ENCODE peak calls at places on chromosomes 1 and 21, in nine cellular contexts. One of them, this sample, is unnamed.

GRCh38 chr1:20666804-20667203 is 5.6 kb upstream of the DDOST start:
- DNase-seq in GM04504: no peak
- DNase-seq in Right ventricle myocardium superior: no peak
- DNase-seq in T-helper 9 cell: no peak
- DNase-seq in pancreas: no peak
- DNase-seq in brain microvascular endothelial cell: no peak
- DNase-seq in stimulated activated naive CD8-positive, alpha-beta T cell treated with anti-CD3 and anti-CD28 coated beads, Interleukin-15, amount 100 ng/mL, for 72 hours: no peak
- DNase-seq in hippocampal formation: no peak
- DNase-seq in Calu3: no peak
- DNase-seq in this sample: peak; percentile 64

GRCh38 chr1:224427346-224427745 is 7.3 kb downstream of the WDR26 start:
- DNase-seq in GM04504: peak; percentile 38
- DNase-seq in Right ventricle myocardium superior: no peak
- DNase-seq in T-helper 9 cell: no peak
- DNase-seq in pancreas: no peak
- DNase-seq in brain microvascular endothelial cell: peak; percentile 69
- DNase-seq in stimulated activated naive CD8-positive, alpha-beta T cell treated with anti-CD3 and anti-CD28 coated beads, Interleukin-15, amount 100 ng/mL, for 72 hours: no peak
- DNase-seq in hippocampal formation: no peak
- DNase-seq in Calu3: no peak
- DNase-seq in this sample: no peak

GRCh38 chr1:226938903-226939438 is 1.1 kb upstream of the COQ8A start:
- DNase-seq in GM04504: peak; percentile 32
- DNase-seq in Right ventricle myocardium superior: no peak
- DNase-seq in T-helper 9 cell: no peak
- DNase-seq in pancreas: no peak
- DNase-seq in brain microvascular endothelial cell: peak; percentile 16
- DNase-seq in stimulated activated naive CD8-positive, alpha-beta T cell treated with anti-CD3 and anti-CD28 coated beads, Interleukin-15, amount 100 ng/mL, for 72 hours: no peak
- DNase-seq in hippocampal formation: no peak
- DNase-seq in Calu3: no peak
- DNase-seq in this sample: peak; percentile 35

GRCh38 chr1:3124246-3124645 is 55.2 kb downstream of the PRDM16 start:
- DNase-seq in GM04504: no peak
- DNase-seq in Right ventricle myocardium superior: no peak
- DNase-seq in T-helper 9 cell: no peak
- DNase-seq in pancreas: no peak
- DNase-seq in brain microvascular endothelial cell: no peak
- DNase-seq in stimulated activated naive CD8-positive, alpha-beta T cell treated with anti-CD3 and anti-CD28 coated beads, Interleukin-15, amount 100 ng/mL, for 72 hours: no peak
- DNase-seq in hippocampal formation: no peak
- DNase-seq in Calu3: no peak
- DNase-seq in this sample: no peak

GRCh38 chr1:8004113-8004802 is 21.9 kb downstream of the ERRFI1 start:
- DNase-seq in GM04504: no peak
- DNase-seq in Right ventricle myocardium superior: no peak
- DNase-seq in T-helper 9 cell: no peak
- DNase-seq in pancreas: no peak
- DNase-seq in brain microvascular endothelial cell: no peak
- DNase-seq in stimulated activated naive CD8-positive, alpha-beta T cell treated with anti-CD3 and anti-CD28 coated beads, Interleukin-15, amount 100 ng/mL, for 72 hours: no peak
- DNase-seq in hippocampal formation: peak; percentile 54
- DNase-seq in Calu3: no peak
- DNase-seq in this sample: no peak

GRCh38 chr1:44808063-44808937 is at the start of gene BTBD19:
- DNase-seq in GM04504: peak; percentile 86
- DNase-seq in Right ventricle myocardium superior: peak; percentile 92
- DNase-seq in T-helper 9 cell: peak; percentile 62
- DNase-seq in pancreas: peak; percentile 78
- DNase-seq in brain microvascular endothelial cell: peak; percentile 88
- DNase-seq in stimulated activated naive CD8-positive, alpha-beta T cell treated with anti-CD3 and anti-CD28 coated beads, Interleukin-15, amount 100 ng/mL, for 72 hours: peak; percentile 47
- DNase-seq in hippocampal formation: peak; percentile 57
- DNase-seq in Calu3: peak; percentile 66
- DNase-seq in this sample: no peak

GRCh38 chr21:38793926-38794713 is 11.6 kb upstream of the ETS2 start:
- DNase-seq in GM04504: no peak
- DNase-seq in Right ventricle myocardium superior: no peak
- DNase-seq in T-helper 9 cell: no peak
- DNase-seq in pancreas: no peak
- DNase-seq in brain microvascular endothelial cell: no peak
- DNase-seq in stimulated activated naive CD8-positive, alpha-beta T cell treated with anti-CD3 and anti-CD28 coated beads, Interleukin-15, amount 100 ng/mL, for 72 hours: no peak
- DNase-seq in hippocampal formation: no peak
- DNase-seq in Calu3: no peak
- DNase-seq in this sample: no peak

GRCh38 chr1:29370067-29370466 is 133.7 kb downstream of the PTPRU start:
- DNase-seq in GM04504: no peak
- DNase-seq in Right ventricle myocardium superior: no peak
- DNase-seq in T-helper 9 cell: no peak
- DNase-seq in pancreas: no peak
- DNase-seq in brain microvascular endothelial cell: no peak
- DNase-seq in stimulated activated naive CD8-positive, alpha-beta T cell treated with anti-CD3 and anti-CD28 coated beads, Interleukin-15, amount 100 ng/mL, for 72 hours: no peak
- DNase-seq in hippocampal formation: no peak
- DNase-seq in Calu3: no peak
- DNase-seq in this sample: no peak

GRCh38 chr1:1021010-1021845 is 1.3 kb downstream of the AGRN start:
- DNase-seq in GM04504: no peak
- DNase-seq in Right ventricle myocardium superior: peak; percentile 80
- DNase-seq in T-helper 9 cell: no peak
- DNase-seq in pancreas: peak; percentile 85
- DNase-seq in brain microvascular endothelial cell: peak; percentile 67
- DNase-seq in stimulated activated naive CD8-positive, alpha-beta T cell treated with anti-CD3 and anti-CD28 coated beads, Interleukin-15, amount 100 ng/mL, for 72 hours: no peak
- DNase-seq in hippocampal formation: peak; percentile 34
- DNase-seq in Calu3: peak; percentile 78
- DNase-seq in this sample: no peak

GRCh38 chr1:7581754-7582264 is 189.3 kb upstream of the VAMP3 start:
- DNase-seq in GM04504: no peak
- DNase-seq in Right ventricle myocardium superior: peak; percentile 40
- DNase-seq in T-helper 9 cell: no peak
- DNase-seq in pancreas: peak; percentile 35
- DNase-seq in brain microvascular endothelial cell: no peak
- DNase-seq in stimulated activated naive CD8-positive, alpha-beta T cell treated with anti-CD3 and anti-CD28 coated beads, Interleukin-15, amount 100 ng/mL, for 72 hours: no peak
- DNase-seq in hippocampal formation: no peak
- DNase-seq in Calu3: no peak
- DNase-seq in this sample: no peak

GRCh38 chr1:942864-943533 is 16.1 kb downstream of the NOC2L start:
- DNase-seq in GM04504: no peak
- DNase-seq in Right ventricle myocardium superior: peak; percentile 73
- DNase-seq in T-helper 9 cell: no peak
- DNase-seq in pancreas: no peak
- DNase-seq in brain microvascular endothelial cell: peak; percentile 56
- DNase-seq in stimulated activated naive CD8-positive, alpha-beta T cell treated with anti-CD3 and anti-CD28 coated beads, Interleukin-15, amount 100 ng/mL, for 72 hours: no peak
- DNase-seq in hippocampal formation: no peak
- DNase-seq in Calu3: no peak
- DNase-seq in this sample: no peak

This sample was measured in CMK.